ENCODE peak calls at places on chromosomes 3 and 15, in four cellular contexts. P, I, V and W are unnamed samples. For H3K4me1, the result is how much of the 10 kb centered on the place peaks cover.

GRCh38 chr3:51874889-51875288 is 512 bp downstream of the IQCF5 start:
- DNase-seq in V (no peak), I (no peak), P (no peak), W (no peak)

GRCh38 chr3:161475905-161476304 is 20.7 kb upstream of the OTOL1 start:
- DNase-seq in V (peak), P (peak), I (no peak), W (no peak)

GRCh38 chr3:149808209-149808829 is 4.7 kb upstream of the RNF13 start:
- DNase-seq in P (peak), I (peak), V (peak), W (peak)

GRCh38 chr15:58517252-58517681 is 85.5 kb downstream of the LIPC start:
- DNase-seq in V (no peak), P (no peak), I (no peak), W (no peak)

GRCh38 chr3:51500632-51501131 is 867 bp upstream of the DCAF1 start:
- DNase-seq in V (no peak), I (no peak), P (no peak), W (no peak)

GRCh38 chr15:89335289-89336041 is 841 bp upstream of the POLG start:
- DNase-seq in P (peak), V (peak), I (no peak), W (no peak)

GRCh38 chr3:73086071-73086494 is 24.6 kb downstream of the EBLN2 start:
- DNase-seq in P (peak), I (peak), V (peak), W (peak)

GRCh38 chr15:88802250-88802990 is 816 bp upstream of the ACAN start:
- DNase-seq in P (no peak), I (no peak), V (no peak), W (no peak)

GRCh38 chr3:52551118-52551517 is 14.7 kb downstream of the UQCC5 start:
- DNase-seq in V (no peak), I (no peak), P (no peak), W (no peak)

GRCh38 chr3:150277444-150277843 is 130.7 kb upstream of the TSC22D2 start:
- DNase-seq in I (no peak), V (no peak), P (no peak), W (no peak)

GRCh38 chr3:55408193-55408826 is 78.8 kb downstream of the WNT5A start:
- DNase-seq in P (no peak), V (no peak), I (no peak), W (no peak)

GRCh38 chr15:40873625-40874561 is at the start of gene RHOV:
- DNase-seq in I (peak), P (peak), V (peak), W (peak)
- TF ChIP-seq EZH2 in I (no peak), P (no peak), V (no peak), W (no peak)

DNA sequence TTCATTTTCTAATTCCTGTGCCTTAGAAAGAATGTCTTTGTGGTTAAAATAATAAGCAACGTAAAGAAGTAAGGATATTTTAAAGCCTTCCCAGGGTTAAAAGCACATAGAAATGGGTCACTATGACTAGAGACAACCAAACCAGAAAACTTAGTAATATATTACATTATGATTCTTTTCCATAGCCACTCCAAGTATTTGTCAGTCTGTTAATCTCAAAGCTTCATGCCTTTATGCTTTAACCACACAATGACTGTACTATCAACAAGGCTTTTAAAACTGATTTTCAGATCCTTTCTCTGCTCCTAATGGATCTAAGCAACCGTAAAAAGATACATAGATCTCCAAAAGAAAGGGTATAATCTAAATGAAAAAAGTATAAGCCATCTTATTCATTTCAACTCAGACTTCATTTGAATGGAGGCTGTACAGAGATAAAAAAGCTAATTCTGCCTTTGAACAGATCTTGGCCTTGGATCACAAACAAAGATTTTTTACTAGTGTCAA is 14.4 kb downstream of the SECISBP2L start:
- DNase-seq in I (no peak), P (no peak), V (no peak), W (no peak)
- H3K4me1 ChIP-seq in I (under half), P (under half), V (under half), W (under half)

DNA sequence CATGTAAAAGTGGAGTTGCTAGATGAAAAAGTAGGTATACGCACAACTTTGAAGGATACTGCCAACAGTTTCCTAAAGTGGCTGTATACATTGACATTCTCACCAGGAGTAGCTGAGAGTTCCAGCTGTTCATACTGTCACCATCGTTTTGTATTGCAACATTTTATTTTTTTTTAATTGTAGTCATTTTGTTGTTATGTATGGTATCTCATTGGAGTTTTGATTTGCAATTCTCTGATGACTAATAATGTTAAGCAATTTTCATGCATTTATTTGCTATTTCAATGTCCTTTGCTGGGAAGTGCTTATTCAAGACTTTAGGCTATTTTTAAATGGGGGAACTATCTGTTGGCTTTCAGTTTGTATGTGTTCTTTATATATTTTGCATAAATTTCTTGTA is 185.1 kb upstream of the TGFBR2 start:
- DNase-seq in I (peak), P (no peak), V (no peak), W (no peak)
- TF ChIP-seq EZH2 in I (no peak), P (no peak), V (no peak), W (no peak)

GRCh38 chr3:67723863-67724262 is 69.5 kb upstream of the SUCLG2 start:
- DNase-seq in I (no peak), P (no peak), V (no peak), W (no peak)
- H3K4me1 ChIP-seq in I (under half), P (under half), V (under half), W (under half)

GRCh38 chr3:128556384-128556783 is 63.4 kb upstream of the GATA2 start:
- DNase-seq in V (no peak), P (no peak), I (no peak), W (no peak)
- TF ChIP-seq EZH2 in V (no peak), P (no peak), I (no peak), W (no peak)

GRCh38 chr15:98062869-98063268 is 102.4 kb downstream of the ARRDC4 start:
- DNase-seq in V (no peak), P (no peak), I (no peak), W (no peak)

GRCh38 chr15:98057453-98057852 is 97.0 kb downstream of the ARRDC4 start:
- DNase-seq in P (no peak), I (no peak), V (no peak), W (no peak)

GRCh38 chr15:98067339-98067738 is 106.8 kb downstream of the ARRDC4 start:
- DNase-seq in I (no peak), V (no peak), P (no peak), W (no peak)

GRCh38 chr15:98063871-98064270 is 103.4 kb downstream of the ARRDC4 start:
- DNase-seq in P (no peak), I (no peak), V (no peak), W (no peak)

DNA sequence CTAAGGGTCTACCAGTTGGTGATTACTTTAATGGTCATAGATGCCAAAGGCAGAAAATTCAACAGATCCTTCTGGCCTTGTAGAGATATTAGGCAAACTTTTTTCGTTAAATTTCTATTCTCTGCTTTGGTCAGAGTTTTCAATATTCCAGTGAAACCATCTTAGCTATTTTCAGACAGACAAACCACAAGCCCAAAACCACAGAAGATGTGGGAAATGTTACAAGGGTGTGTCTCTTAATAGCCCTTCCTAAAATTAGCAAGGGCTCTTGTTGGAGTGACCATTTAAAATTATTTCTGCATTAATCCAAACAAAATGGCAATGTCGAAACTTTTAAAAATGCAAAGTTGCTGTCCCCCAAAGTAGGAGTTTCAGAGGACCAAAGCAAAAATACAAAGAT is 102.8 kb downstream of the ARRDC4 start:
- DNase-seq in V (no peak), I (no peak), P (no peak), W (no peak)
- H3K4me1 ChIP-seq in V (under half), I (under half), P (under half), W (under half)

DNA sequence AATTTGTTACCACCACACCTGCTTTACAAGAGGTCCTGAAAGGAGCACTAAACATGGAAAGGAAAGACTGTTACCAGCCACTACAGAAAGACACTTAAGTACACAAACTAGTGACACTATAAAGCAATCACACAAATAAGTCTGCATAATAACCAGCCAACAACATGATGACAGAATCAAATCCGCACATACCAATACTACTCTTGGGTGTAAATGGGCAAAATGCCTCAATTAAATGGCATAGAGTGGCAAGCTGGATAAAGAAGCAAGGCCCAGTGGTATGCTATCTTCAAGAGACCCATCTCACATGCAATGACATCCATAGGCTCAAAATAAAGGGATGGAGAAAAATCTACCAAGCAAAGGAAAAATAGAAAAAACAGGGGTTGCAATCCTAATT is 106.8 kb upstream of the PRR23C start:
- DNase-seq in P (no peak), I (no peak), V (no peak), W (no peak)
- TF ChIP-seq EZH2 in P (no peak), I (no peak), V (no peak), W (no peak)

GRCh38 chr15:66723826-66724731 is 22.0 kb downstream of the SMAD6 start:
- DNase-seq in V (no peak), I (peak), P (no peak), W (no peak)
- H3K4me1 ChIP-seq in V (under half), I (under half), P (half or more), W (under half)

DNA sequence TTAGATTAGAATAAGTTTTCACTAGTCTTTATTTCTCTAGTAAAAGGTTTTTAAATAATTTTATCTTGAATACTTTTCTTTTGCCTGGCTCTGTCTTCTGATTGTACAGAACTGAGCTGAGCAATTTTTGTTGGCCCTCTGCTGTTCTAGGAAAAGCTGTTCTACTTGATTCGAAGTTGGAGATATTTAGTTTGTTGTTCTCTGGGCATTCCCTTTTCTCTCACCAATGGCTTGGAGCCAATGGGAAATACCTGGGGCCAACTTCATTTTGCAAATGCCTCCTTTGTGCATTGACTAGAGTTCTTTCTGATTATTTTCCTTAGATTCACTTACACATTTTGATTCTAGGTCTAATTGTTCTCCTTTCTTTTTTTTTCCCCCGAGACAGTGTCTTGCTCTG is 16.5 kb downstream of the ABHD5 start:
- DNase-seq in I (no peak), V (no peak), P (no peak), W (no peak)
- TF ChIP-seq EZH2 in I (no peak), V (no peak), P (no peak), W (no peak)

GRCh38 chr3:64053581-64053980 is 30.3 kb upstream of the PSMD6 start:
- DNase-seq in I (no peak), P (no peak), V (no peak), W (no peak)
- H3K4me1 ChIP-seq in I (under half), P (under half), V (under half), W (under half)